ENCODE peak calls at places on chromosomes 2 and 18, in ten cellular contexts. A is Ammon's horn; X is SHP77; T is fibroblast of mammary gland; Y is activated T-helper 1 cell treated with Interleukin-2 at 50 U/mL for 16 hours; E is head of caudate nucleus; O is NCI-H1694 treated with DMSO at 0.1 percent for 48 hours; H is stimulated activated CD8-positive, alpha-beta memory T cell treated with anti-CD3 and anti-CD28 coated beads, Interleukin-15, amount 100 ng/mL, for 1 hour; U is amygdala; M is endothelial cell. B is an unnamed sample.

GRCh38 chr2:8452979-8453903 is 228.6 kb upstream of the ID2 start:
- DNase-seq in Y (no peak), U (no peak), X (no peak), H (no peak), A (no peak), E (no peak), O (no peak), T (peak), M (no peak), B (no peak)

GRCh38 chr2:40095003-40095402 is 315.9 kb upstream of the THUMPD2 start:
- DNase-seq in Y (no peak), T (peak), H (no peak), E (no peak), X (no peak), U (no peak), O (peak), M (no peak), A (no peak), B (no peak)

GRCh38 chr2:99403084-99403483 is 65.9 kb downstream of the EIF5B start:
- DNase-seq in O (no peak), Y (no peak), H (no peak), A (no peak), U (no peak), M (no peak), T (peak), X (no peak), E (no peak), B (no peak)

GRCh38 chr18:58098706-58099105 is 54.7 kb downstream of the NEDD4L start:
- DNase-seq in A (no peak), H (no peak), M (no peak), O (no peak), Y (no peak), E (no peak), X (no peak), T (peak), U (no peak), B (no peak)

GRCh38 chr18:44182363-44182762 is 498.3 kb upstream of the SETBP1 start:
- DNase-seq in U (no peak), T (no peak), M (no peak), H (no peak), E (no peak), O (no peak), A (no peak), X (no peak), Y (no peak), B (no peak)

GRCh38 chr2:69683170-69683971 is 39.8 kb upstream of the AAK1 start:
- DNase-seq in Y (no peak), T (peak), X (peak), E (no peak), H (no peak), O (no peak), U (no peak), A (peak), M (peak), B (no peak)

GRCh38 chr2:120552800-120553471 is 182.7 kb upstream of the GLI2 start:
- DNase-seq in A (peak), Y (no peak), E (peak), O (no peak), U (no peak), M (peak), T (peak), H (no peak), X (no peak), B (no peak)

GRCh38 chr2:86194751-86195054 is 559 bp downstream of the IMMT start:
- DNase-seq in T (no peak), Y (no peak), O (no peak), M (no peak), U (no peak), E (peak), A (peak), X (no peak), H (no peak), B (no peak)

GRCh38 chr18:59459352-59460059 is 100.4 kb upstream of the LMAN1 start:
- DNase-seq in Y (no peak), M (no peak), U (no peak), E (no peak), H (no peak), X (peak), A (peak), O (peak), T (peak), B (no peak)

B was measured in effector CD4-positive, alpha-beta T cell.